ENCODE peak calls at places on chromosomes 2 and 18, in six cellular contexts. B is GM10248, W is psoas muscle, P is WTC11, E is thoracic aorta, Y is cardiac muscle cell. K is an unnamed sample.

GRCh38 chr2:149087751-149088150 is 49.3 kb downstream of the LYPD6B start:
- DNase-seq in B (no peak), W (no peak), P (no peak), E (no peak), Y (no peak), K (no peak)

GRCh38 chr2:88530081-88530480 is 77.6 kb upstream of the FOXI3 start:
- DNase-seq in B (no peak), W (no peak), P (no peak), E (no peak), Y (no peak), K (no peak)

GRCh38 chr2:38733300-38733971 is 17.7 kb downstream of the SRSF7 start:
- DNase-seq in B (no peak), W (no peak), P (no peak), E (no peak), Y (no peak), K (no peak)

GRCh38 chr2:75375646-75376582 is 176.6 kb upstream of the TACR1 start:
- DNase-seq in B (no peak), W (no peak), P (no peak), E (no peak), Y (no peak), K (no peak)

GRCh38 chr2:190843874-190844699 is 36.5 kb upstream of the GLS start:
- DNase-seq in B (peak; percentile 16), W (no peak), P (no peak), E (no peak), Y (no peak), K (peak; percentile 77)

GRCh38 chr2:2764739-2765138 is 433.7 kb upstream of the MYT1L start:
- DNase-seq in B (no peak), W (no peak), P (no peak), E (no peak), Y (no peak), K (no peak)

GRCh38 chr2:29174937-29175336 is 59.7 kb downstream of the CLIP4 start:
- DNase-seq in B (no peak), W (no peak), P (no peak), E (no peak), Y (no peak), K (no peak)

GRCh38 chr2:135198481-135198880 is 146.4 kb downstream of the RAB3GAP1 start:
- DNase-seq in B (no peak), W (no peak), P (no peak), E (no peak), Y (no peak), K (no peak)

GRCh38 chr18:79394438-79395307 is 1.1 kb upstream of the NFATC1 start:
- DNase-seq in B (peak; percentile 67), W (peak; percentile 71), P (peak; percentile 53), E (no peak), Y (no peak), K (peak; percentile 91)

GRCh38 chr2:208568203-208568602 is 161.6 kb downstream of the PTH2R start:
- DNase-seq in B (no peak), W (no peak), P (no peak), E (no peak), Y (no peak), K (no peak)

GRCh38 chr2:208570066-208570465 is 163.5 kb downstream of the PTH2R start:
- DNase-seq in B (no peak), W (no peak), P (no peak), E (no peak), Y (no peak), K (no peak)

GRCh38 chr2:208573559-208573958 is 167.0 kb downstream of the PTH2R start:
- DNase-seq in B (no peak), W (no peak), P (no peak), E (no peak), Y (peak; percentile 12), K (no peak)

GRCh38 chr2:208570851-208571763 is 164.5 kb downstream of the PTH2R start:
- DNase-seq in B (no peak), W (no peak), P (no peak), E (no peak), Y (no peak), K (no peak)

GRCh38 chr2:208571764-208572131 is 165.2 kb downstream of the PTH2R start:
- DNase-seq in B (no peak), W (no peak), P (no peak), E (no peak), Y (no peak), K (no peak)
- TF ChIP-seq CTCF in B (no peak), W (no peak), P (no peak), E (no peak), Y (no peak), K (no peak)

DNA sequence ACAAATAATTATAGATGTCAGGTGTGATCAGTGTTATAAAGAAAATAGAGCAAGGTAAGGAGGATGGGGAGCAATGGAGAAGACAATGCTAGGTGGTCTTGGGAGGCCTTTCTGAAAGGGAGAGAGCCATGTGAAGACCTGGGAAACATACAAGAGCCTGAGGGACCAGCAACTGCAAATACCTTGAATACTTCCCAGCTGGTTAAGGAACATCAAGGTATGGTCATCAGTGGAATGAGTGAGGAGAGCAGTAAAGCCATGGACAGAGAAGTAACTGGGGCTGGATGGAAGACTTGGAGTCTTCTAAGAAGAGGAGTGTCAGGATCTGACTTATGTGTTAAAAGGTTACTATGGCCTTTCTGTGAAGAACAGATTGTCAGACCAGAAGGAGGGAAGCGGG is 22.6 kb upstream of the EXOC6B start:
- DNase-seq in B (no peak), W (no peak), P (no peak), E (no peak), Y (no peak), K (no peak)
- TF ChIP-seq CTCF in B (no peak), W (no peak), P (no peak), E (no peak), Y (no peak), K (no peak)

GRCh38 chr2:218644721-218645120 is 14.7 kb downstream of the ZNF142 start:
- DNase-seq in B (no peak), W (no peak), P (no peak), E (no peak), Y (no peak), K (no peak)

GRCh38 chr2:218645126-218645525 is 14.3 kb downstream of the ZNF142 start:
- DNase-seq in B (no peak), W (no peak), P (no peak), E (no peak), Y (no peak), K (no peak)

GRCh38 chr2:218643751-218644310 is 15.6 kb downstream of the ZNF142 start:
- DNase-seq in B (no peak), W (no peak), P (no peak), E (no peak), Y (no peak), K (no peak)

GRCh38 chr2:218642786-218643185 is 16.6 kb downstream of the ZNF142 start:
- DNase-seq in B (no peak), W (no peak), P (no peak), E (no peak), Y (no peak), K (no peak)

GRCh38 chr2:218648473-218649100 is 10.8 kb downstream of the ZNF142 start:
- DNase-seq in B (peak; percentile 69), W (no peak), P (peak; percentile 64), E (no peak), Y (peak; percentile 63), K (peak; percentile 71)
- TF ChIP-seq CTCF in B (peak; percentile 79), W (peak; percentile 83), P (peak; percentile 54), E (peak; percentile 67), Y (peak; percentile 94), K (peak; percentile 71)

DNA sequence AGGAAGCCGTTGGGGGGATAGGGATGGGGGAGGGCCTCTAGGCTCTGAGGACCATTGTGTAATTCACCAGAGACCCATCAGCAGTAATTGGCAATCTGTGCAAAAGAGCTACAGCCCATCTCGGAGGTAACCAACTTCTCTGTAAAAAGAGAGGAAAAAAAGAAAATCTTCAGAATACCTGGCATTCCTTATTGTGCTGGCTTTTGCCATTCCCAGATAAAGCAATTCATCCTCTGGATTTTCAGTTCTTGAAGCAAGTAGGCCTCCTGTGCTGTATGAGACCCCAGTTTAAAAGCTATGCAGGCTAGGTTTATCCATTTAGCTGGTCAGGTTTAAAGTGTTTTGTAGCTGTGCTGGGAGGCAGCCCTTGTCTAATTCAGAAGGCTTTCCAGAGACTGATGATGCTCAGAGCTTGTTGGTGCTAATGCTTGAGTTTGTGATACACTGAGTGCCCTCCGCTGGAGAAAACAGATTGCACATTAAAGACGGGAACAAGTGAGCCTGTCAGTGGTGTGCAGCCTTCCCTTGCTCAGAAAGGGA is at the start of gene LRRTM4:
- DNase-seq in B (no peak), W (peak; percentile 37), P (peak; percentile 12), E (no peak), Y (peak; percentile 88), K (no peak)
- TF ChIP-seq CTCF in B (no peak), W (no peak), P (no peak), E (no peak), Y (no peak), K (no peak)

DNA sequence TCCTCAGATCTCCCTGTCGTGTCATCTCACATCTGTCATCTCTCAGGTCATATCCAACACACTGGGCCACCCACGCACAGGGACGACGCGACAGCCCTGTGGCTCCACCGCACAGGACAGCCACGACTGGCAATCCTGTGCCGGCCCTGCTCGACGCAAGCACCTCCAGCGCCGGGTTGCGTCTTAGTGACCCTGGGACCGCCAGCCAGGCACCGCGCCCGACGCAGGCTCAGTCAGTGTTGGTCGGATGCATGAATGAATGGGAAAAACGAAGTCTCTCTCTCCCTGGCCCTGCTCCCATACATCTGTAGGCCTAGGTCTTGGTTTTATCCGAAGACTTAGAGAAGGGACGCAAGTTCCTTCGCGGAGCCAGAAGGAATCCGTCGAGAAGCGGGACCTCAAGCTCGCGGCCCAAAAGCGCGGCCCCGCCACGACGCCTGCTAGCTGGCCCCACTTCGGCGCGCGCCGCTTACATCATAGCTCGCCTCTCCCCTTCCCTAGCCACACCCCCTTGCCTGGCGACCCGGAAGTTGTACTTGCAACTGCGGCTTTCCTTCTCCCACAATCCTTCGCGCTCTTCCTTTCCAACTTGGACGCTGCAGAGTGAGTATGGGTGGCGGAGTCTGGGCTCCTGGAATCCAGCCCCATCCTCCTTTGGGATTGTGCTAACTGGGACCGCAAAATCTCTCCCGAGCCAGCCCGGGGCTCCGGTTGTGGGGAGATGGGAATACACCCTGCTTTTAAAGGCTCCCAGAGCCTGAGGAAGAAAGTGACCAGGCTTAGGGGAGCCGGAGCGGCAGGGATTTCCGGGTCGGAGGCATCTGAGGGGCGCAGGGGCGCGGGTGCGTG is at the start of gene RPL31:
- DNase-seq in B (peak; percentile 99), W (peak; percentile 99), P (peak; percentile 97), E (peak; percentile 96), Y (peak; percentile 97), K (peak; percentile 98)
- TF ChIP-seq CTCF in B (no peak), W (no peak), P (no peak), E (no peak), Y (no peak), K (no peak)

DNA sequence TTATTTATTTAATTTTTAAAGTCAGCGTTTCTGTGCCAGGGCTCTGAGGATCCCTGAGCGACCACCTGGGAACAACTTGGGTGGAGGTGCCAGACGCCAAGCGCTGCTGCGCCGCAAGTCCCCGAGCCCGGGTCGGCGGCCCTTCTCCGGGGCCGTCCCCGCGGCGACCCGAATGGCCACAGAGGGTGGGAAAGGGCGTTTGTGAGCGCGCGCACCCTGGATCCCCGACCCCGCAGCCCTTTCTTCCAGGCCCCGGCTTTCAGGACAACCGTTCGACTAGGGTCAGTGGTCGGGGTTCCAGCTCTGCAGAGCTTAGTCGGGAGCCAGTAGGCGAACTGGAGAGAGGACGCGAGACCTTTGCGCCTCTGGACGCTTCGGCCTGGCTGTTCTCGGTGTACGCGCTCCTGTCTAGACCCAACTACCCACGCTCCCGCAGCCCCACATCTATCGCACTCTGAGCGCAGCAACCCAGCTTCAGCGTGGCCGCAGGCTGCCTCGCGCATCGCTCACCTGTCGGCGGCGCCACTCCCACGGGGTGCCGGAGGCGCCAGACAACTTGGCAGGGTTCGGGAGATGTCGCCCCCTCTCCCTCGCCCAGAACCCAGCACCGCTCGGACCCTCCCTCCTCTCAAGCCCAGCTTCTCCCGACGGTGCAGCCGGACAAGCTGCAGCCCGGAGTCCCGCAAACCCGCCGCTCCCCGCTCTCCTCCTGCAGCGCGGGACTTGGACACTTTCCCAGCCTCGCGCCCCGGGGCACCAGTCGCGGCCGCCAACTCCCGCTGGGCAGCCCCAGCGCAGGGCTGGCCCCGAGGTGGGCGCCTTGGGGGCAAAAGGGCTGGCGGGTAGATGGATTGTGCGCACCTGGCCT is 785 bp downstream of the LYPD1 start:
- DNase-seq in B (no peak), W (no peak), P (peak; percentile 56), E (no peak), Y (peak; percentile 32), K (no peak)
- TF ChIP-seq CTCF in B (no peak), W (no peak), P (no peak), E (no peak), Y (peak; percentile 9), K (no peak)

K was measured in activated CD8-positive, alpha-beta T cell treated with anti-CD3 and anti-CD28 coated beads for 36 hours.